ENCODE peak calls at places on chromosome 3, in four cellular contexts. K is mammary epithelial cell; O is CD8-positive, alpha-beta memory T cell; I is CD8-positive, alpha-beta T cell. A is an unnamed sample.

GRCh38 chr3:170741756-170742530 is 128.1 kb downstream of the RPL22L1 start:
- DNase-seq in K (peak), O (no peak), I (no peak), A (no peak)

GRCh38 chr3:72977463-72977862 is 19.1 kb upstream of the PPP4R2 start:
- DNase-seq in K (no peak), O (no peak), I (no peak), A (no peak)

GRCh38 chr3:48877671-48878070 is 21.0 kb downstream of the SLC25A20 start:
- DNase-seq in O (no peak), K (no peak), I (no peak), A (no peak)

GRCh38 chr3:138898301-138898700 is 48.6 kb downstream of the FOXL2 start:
- DNase-seq in I (no peak), O (no peak), K (no peak), A (no peak)

GRCh38 chr3:38826001-38826400 is 10.0 kb upstream of the SCN10A start:
- DNase-seq in I (no peak), K (no peak), O (no peak), A (no peak)

GRCh38 chr3:53168175-53168923 is 7.3 kb downstream of the PRKCD start:
- DNase-seq in K (no peak), O (no peak), I (no peak), A (no peak)

GRCh38 chr3:67016522-67017080 is 18.5 kb downstream of the KBTBD8 start:
- DNase-seq in I (no peak), O (no peak), K (no peak), A (no peak)

GRCh38 chr3:12237076-12237475 is 51.8 kb upstream of the PPARG start:
- DNase-seq in O (no peak), I (no peak), K (no peak), A (no peak)

GRCh38 chr3:158830391-158830790 is 28.5 kb downstream of the MFSD1 start:
- DNase-seq in I (no peak), O (no peak), K (peak), A (no peak)

GRCh38 chr3:61117045-61117898 is 134.0 kb downstream of the FHIT start:
- DNase-seq in I (no peak), K (no peak), O (no peak), A (no peak)

GRCh38 chr3:72299823-72300222 is 514.9 kb upstream of the PROK2 start:
- DNase-seq in K (peak), O (no peak), I (no peak), A (no peak)

GRCh38 chr3:184727357-184728060 is 15.6 kb upstream of the MAGEF1 start:
- DNase-seq in K (peak), I (peak), O (peak), A (no peak)

GRCh38 chr3:94978076-94978475 is 915.2 kb downstream of the NSUN3 start:
- DNase-seq in I (no peak), O (no peak), K (no peak), A (no peak)

GRCh38 chr3:125137432-125138033 is 75.0 kb downstream of the SLC12A8 start:
- DNase-seq in K (peak), O (no peak), I (no peak), A (no peak)

GRCh38 chr3:54538346-54538745 is 389.5 kb downstream of the LRTM1 start:
- DNase-seq in K (peak), I (no peak), O (no peak), A (no peak)

GRCh38 chr3:118987466-118987865 is 47.2 kb downstream of the IGSF11 start:
- DNase-seq in K (no peak), O (no peak), I (no peak), A (no peak)

GRCh38 chr3:8371955-8372600 is 129.5 kb upstream of the LMCD1 start:
- DNase-seq in I (no peak), K (no peak), O (no peak), A (no peak)

GRCh38 chr3:35322070-35322469 is 317.3 kb upstream of the ARPP21 start:
- DNase-seq in K (no peak), O (no peak), I (no peak), A (no peak)

GRCh38 chr3:111438283-111438682 is 103.7 kb upstream of the CD96 start:
- DNase-seq in I (no peak), O (no peak), K (no peak), A (no peak)

GRCh38 chr3:187777331-187778046 is 32.2 kb upstream of the BCL6 start:
- DNase-seq in I (peak), O (peak), K (peak), A (no peak)

GRCh38 chr3:18841422-18842343 is 306.6 kb upstream of the KCNH8 start:
- DNase-seq in I (no peak), K (no peak), O (no peak), A (no peak)

GRCh38 chr3:49883992-49884391 is 14.3 kb upstream of the CAMKV start:
- DNase-seq in I (no peak), K (no peak), O (no peak), A (no peak)

GRCh38 chr3:186640473-186640818 is 247 bp downstream of the FETUB start:
- DNase-seq in I (no peak), K (peak), O (no peak), A (no peak)

GRCh38 chr3:124391774-124392173 is 338.5 kb upstream of the UMPS start:
- DNase-seq in I (no peak), K (no peak), O (no peak), A (no peak)

GRCh38 chr3:127266186-127266585 is 21.7 kb downstream of the PRR20G start:
- DNase-seq in K (no peak), I (no peak), O (no peak), A (no peak)

GRCh38 chr3:112338021-112338726 is 5.2 kb downstream of the CD200 start:
- DNase-seq in O (no peak), K (peak), I (no peak), A (no peak)

GRCh38 chr3:68239542-68239941 is 585.1 kb upstream of the SUCLG2 start:
- DNase-seq in O (no peak), I (no peak), K (no peak), A (no peak)

GRCh38 chr3:167783781-167784180 is 48.3 kb downstream of the SERPINI1 start:
- DNase-seq in O (no peak), K (no peak), I (no peak), A (no peak)

GRCh38 chr3:22361465-22361864 is 610.5 kb upstream of the ZNF385D start:
- DNase-seq in O (no peak), I (no peak), K (no peak), A (no peak)

GRCh38 chr3:149967067-149967685 is 3.5 kb downstream of the PFN2 start:
- DNase-seq in K (peak), O (peak), I (no peak), A (no peak)

GRCh38 chr3:195555110-195555509 is 12.0 kb upstream of the PPP1R2 start:
- DNase-seq in O (no peak), I (no peak), K (no peak), A (no peak)

GRCh38 chr3:116331370-116331769 is 113.9 kb downstream of the LSAMP start:
- DNase-seq in O (no peak), K (no peak), I (no peak), A (no peak)

GRCh38 chr3:121705541-121705940 is 44.0 kb downstream of the GOLGB1 start:
- DNase-seq in K (no peak), I (no peak), O (no peak), A (no peak)

GRCh38 chr3:128278130-128278529 is 124.8 kb downstream of the EEFSEC start:
- DNase-seq in O (no peak), I (no peak), K (no peak), A (no peak)

GRCh38 chr3:4959180-4959579 is 20.1 kb upstream of the BHLHE40 start:
- DNase-seq in O (no peak), K (no peak), I (no peak), A (no peak)

GRCh38 chr3:63977893-63978292 is 45.4 kb downstream of the PSMD6 start:
- DNase-seq in I (no peak), O (no peak), K (no peak), A (no peak)

GRCh38 chr3:63976166-63976861 is 47.0 kb downstream of the PSMD6 start:
- DNase-seq in I (no peak), O (no peak), K (peak), A (no peak)

GRCh38 chr3:63975705-63976104 is 47.6 kb downstream of the PSMD6 start:
- DNase-seq in K (peak), O (no peak), I (no peak), A (no peak)

GRCh38 chr3:63979093-63979492 is 44.2 kb downstream of the PSMD6 start:
- DNase-seq in I (peak), O (peak), K (peak), A (no peak)

GRCh38 chr3:63976862-63977180 is 46.5 kb downstream of the PSMD6 start:
- DNase-seq in I (no peak), O (no peak), K (no peak), A (no peak)
- H3K4me3 ChIP-seq in I (no peak), O (no peak), K (no peak), A (no peak)

DNA sequence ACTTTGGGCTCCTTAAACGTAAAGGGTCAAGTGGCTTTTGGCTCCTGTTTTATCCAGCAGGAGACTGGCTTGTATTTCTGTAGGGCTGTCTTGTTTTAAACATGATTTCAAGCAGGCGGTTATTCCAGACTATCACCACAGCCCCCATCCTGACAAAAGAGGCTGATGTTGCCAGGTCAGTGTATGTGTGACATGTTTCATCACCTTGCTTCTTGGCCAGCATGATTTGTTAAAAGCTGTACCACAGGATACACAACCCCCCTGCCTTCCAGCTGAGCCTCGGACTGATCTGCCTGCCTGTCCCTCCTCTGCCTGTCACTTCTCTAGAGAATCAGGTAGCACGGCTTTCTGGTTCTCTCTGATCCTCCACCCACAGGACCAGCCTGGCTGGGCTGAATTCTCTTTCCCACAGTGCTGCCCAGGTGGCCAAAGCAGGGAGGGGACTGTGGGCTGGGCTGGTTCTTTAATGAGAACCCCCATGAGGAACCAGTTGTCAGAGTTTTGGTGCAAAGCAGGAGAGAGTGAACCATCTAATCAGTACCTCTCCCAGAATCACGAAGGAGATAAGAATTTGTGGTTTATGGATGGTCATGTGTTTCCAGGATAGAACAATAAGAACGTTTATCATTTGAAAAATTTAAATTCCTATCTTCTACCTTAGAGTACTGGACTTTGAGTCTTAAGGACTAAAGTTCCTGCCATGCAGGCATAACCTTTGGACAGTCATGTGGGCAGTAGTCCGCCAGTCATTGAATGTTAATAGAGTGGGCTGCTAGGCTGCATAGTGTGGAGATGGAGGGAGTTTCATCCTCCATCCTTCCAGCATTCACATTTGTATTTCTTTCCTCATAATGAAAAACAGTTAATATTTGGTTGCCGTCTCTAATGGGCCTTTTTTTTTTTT is 8.8 kb downstream of the ABHD6 start:
- DNase-seq in I (no peak), O (no peak), K (no peak), A (no peak)
- H3K4me3 ChIP-seq in I (no peak), O (no peak), K (no peak), A (no peak)

DNA sequence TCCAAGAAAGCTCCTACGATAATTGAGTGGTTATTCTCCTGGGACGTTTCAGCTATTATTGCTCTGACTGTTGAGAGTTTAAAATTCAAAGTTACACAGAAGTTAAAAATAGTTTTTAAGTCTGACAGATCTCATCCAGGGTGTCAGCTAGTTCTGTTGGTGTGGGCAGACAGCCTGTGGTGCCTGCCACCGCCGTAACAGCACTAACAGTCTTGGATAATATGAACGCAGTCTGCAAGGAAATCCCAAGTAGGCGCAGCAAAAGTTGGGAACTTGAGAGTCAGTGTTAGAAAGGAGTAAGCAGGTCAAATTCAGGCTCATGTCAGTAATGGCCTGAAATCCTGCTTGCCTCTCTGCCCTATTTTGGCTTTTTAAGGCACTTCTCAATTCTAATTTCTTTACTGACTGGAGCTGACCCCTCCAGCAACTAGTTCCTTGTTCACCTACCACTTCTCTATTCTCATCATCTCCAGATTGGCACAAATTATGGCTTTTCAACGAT is 1.7 kb downstream of the CRYBG3 start:
- DNase-seq in K (no peak), O (no peak), I (no peak), A (no peak)
- H3K4me3 ChIP-seq in K (peak), O (no peak), I (no peak), A (peak)

GRCh38 chr3:14426305-14426620 is 23.9 kb downstream of the SLC6A6 start:
- DNase-seq in O (no peak), I (no peak), K (no peak), A (no peak)

GRCh38 chr3:14430706-14431470 is 28.5 kb downstream of the SLC6A6 start:
- DNase-seq in K (no peak), I (no peak), O (no peak), A (no peak)

GRCh38 chr3:14429237-14429636 is 26.8 kb downstream of the SLC6A6 start:
- DNase-seq in K (no peak), I (no peak), O (no peak), A (no peak)

GRCh38 chr3:14429689-14430452 is 27.5 kb downstream of the SLC6A6 start:
- DNase-seq in O (no peak), K (no peak), I (no peak), A (no peak)

GRCh38 chr3:14428087-14429067 is 26.0 kb downstream of the SLC6A6 start:
- DNase-seq in O (no peak), K (no peak), I (no peak), A (no peak)
- H3K4me3 ChIP-seq in O (no peak), K (no peak), I (no peak), A (no peak)

GRCh38 chr3:16173696-16174355 is 654 bp upstream of the GALNT15 start:
- DNase-seq in K (no peak), O (no peak), I (no peak), A (no peak)

GRCh38 chr3:16174389-16174788 is at the start of gene GALNT15:
- DNase-seq in I (no peak), O (no peak), K (peak), A (peak)

GRCh38 chr3:16177962-16178627 is 3.6 kb downstream of the GALNT15 start:
- DNase-seq in O (peak), K (peak), I (peak), A (no peak)

GRCh38 chr3:16176391-16177030 is 2.0 kb downstream of the GALNT15 start:
- DNase-seq in I (no peak), O (no peak), K (no peak), A (no peak)

GRCh38 chr3:16174976-16175901 is 759 bp downstream of the GALNT15 start:
- DNase-seq in O (no peak), I (no peak), K (no peak), A (no peak)
- H3K4me3 ChIP-seq in O (no peak), I (no peak), K (no peak), A (peak)

GRCh38 chr3:172705166-172705565 is 5.7 kb downstream of the NCEH1 start:
- DNase-seq in O (no peak), I (no peak), K (no peak), A (no peak)

GRCh38 chr3:172710709-172711456 is at the start of gene NCEH1:
- DNase-seq in O (peak), K (peak), I (peak), A (peak)

GRCh38 chr3:172708905-172709775 is 1.7 kb downstream of the NCEH1 start:
- DNase-seq in K (peak), O (no peak), I (no peak), A (no peak)

GRCh38 chr3:172709776-172710708 is 825 bp downstream of the NCEH1 start:
- DNase-seq in I (no peak), K (peak), O (no peak), A (no peak)

GRCh38 chr3:172707967-172708366 is 2.9 kb downstream of the NCEH1 start:
- DNase-seq in I (no peak), O (no peak), K (peak), A (no peak)
- H3K4me3 ChIP-seq in I (no peak), O (no peak), K (no peak), A (no peak)

DNA sequence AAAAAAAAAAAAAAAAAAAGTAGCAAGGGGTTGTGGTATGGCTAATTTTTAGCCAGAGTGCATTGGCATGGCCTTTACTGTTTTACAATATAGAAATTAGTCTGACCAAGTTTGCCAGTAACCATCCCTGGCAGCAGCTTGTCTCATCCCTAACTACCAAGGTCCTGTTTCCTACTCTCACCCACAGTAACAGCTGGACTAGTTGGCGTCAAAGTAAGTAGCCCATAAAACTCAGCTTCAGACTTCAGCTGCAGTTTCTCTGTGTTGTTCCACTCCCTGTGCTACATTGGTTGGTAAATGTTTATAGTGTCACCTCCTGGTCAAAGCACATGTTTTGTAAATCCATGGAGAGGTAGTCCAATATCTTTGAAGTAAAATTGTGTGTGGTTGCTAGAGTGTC is 691.3 kb downstream of the ZPLD1 start:
- DNase-seq in K (no peak), O (no peak), I (no peak), A (no peak)
- H3K4me3 ChIP-seq in K (no peak), O (no peak), I (no peak), A (no peak)

DNA sequence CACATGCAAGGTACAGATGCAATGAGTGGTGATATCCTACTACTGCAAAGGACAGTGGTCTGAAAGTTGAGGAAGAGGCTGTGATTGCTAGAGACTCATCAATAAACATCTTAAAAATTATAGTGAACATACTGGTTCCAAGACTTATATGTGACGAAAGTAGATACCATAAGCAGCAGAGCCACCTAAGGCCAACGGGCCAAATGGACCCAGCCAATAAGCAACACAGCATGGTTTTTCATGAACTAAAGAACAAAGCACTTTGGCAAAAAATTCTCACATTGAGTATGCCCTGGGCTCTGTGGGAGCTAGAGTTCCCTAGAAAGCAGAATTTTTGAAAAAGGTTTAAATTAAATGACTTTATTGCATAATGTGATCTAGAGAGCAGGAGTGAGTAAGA is 272.1 kb downstream of the SI start:
- DNase-seq in I (no peak), K (no peak), O (no peak), A (no peak)
- H3K4me3 ChIP-seq in I (no peak), K (no peak), O (no peak), A (no peak)

DNA sequence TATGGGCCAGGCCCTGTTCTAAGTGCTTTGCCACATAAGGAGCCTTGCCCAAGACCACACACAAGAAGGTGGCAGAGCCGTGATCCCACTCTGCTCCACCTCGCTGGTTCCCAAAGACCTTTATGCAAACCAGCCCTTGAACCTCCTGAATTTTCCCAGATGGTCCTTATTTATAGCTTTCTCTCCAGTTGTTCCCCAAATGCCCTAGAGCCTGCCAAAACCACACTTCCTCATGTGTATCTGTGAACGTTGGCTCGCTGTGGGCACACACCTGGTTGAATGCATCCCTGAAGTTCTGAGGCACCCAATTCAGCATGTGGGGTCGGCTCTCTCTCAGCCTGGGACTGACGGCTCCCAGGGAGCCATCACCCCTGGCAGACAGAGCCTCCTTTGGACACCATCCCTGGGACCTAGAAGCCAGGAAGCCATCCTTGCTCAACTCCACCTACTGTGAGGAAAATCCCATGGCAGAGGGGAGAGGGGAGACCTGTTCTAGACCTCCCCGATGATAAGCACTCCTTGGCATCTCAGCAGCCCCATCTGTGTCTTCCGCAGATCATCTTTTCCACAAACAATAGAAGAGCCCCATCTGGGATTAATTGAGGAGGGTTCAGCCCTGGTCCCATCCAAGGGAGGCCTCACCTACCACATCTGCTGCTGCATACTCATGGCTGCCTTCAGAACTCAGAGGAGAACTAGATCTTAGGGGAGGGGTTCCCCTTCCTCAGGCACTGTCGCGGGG is 42.3 kb upstream of the LIMD1 start:
- DNase-seq in I (no peak), K (no peak), O (no peak), A (no peak)
- H3K4me3 ChIP-seq in I (no peak), K (no peak), O (no peak), A (no peak)

A was measured in esophagus squamous epithelium.